ENCODE peak calls at places on chromosomes 7 and 10, in ten cellular contexts. One of them, this sample, is unnamed.
A peak's percentile ranks its signal among the peaks of the same experiment; 100 is the strongest.

GRCh38 chr10:63115732-63116383 is 17.3 kb upstream of the NRBF2 start:
- DNase-seq in HFF-Myc: no peak
- DNase-seq in epithelial cell of esophagus: peak; percentile 90
- DNase-seq in PC-9: no peak
- DNase-seq in colonic mucosa: peak; percentile 40
- DNase-seq in ovary: peak; percentile 48
- DNase-seq in AG10803: peak; percentile 95
- DNase-seq in tibial artery: peak; percentile 91
- DNase-seq in mucosa of descending colon: no peak
- DNase-seq in hepatocyte: peak; percentile 48
- DNase-seq in this sample: peak; percentile 78

GRCh38 chr10:3886191-3886590 is 101.2 kb upstream of the KLF6 start:
- DNase-seq in HFF-Myc: no peak
- DNase-seq in epithelial cell of esophagus: no peak
- DNase-seq in PC-9: no peak
- DNase-seq in colonic mucosa: no peak
- DNase-seq in ovary: peak; percentile 23
- DNase-seq in AG10803: peak; percentile 32
- DNase-seq in tibial artery: peak; percentile 49
- DNase-seq in mucosa of descending colon: no peak
- DNase-seq in hepatocyte: peak; percentile 67
- DNase-seq in this sample: no peak

GRCh38 chr10:91935886-91936285 is 12.3 kb downstream of the BTAF1 start:
- DNase-seq in HFF-Myc: no peak
- DNase-seq in epithelial cell of esophagus: peak; percentile 89
- DNase-seq in PC-9: peak; percentile 82
- DNase-seq in colonic mucosa: no peak
- DNase-seq in ovary: no peak
- DNase-seq in AG10803: no peak
- DNase-seq in tibial artery: no peak
- DNase-seq in mucosa of descending colon: no peak
- DNase-seq in hepatocyte: no peak
- DNase-seq in this sample: no peak

GRCh38 chr10:127715782-127716378 is 21.1 kb upstream of the FOXI2 start:
- DNase-seq in HFF-Myc: no peak
- DNase-seq in epithelial cell of esophagus: peak; percentile 49
- DNase-seq in PC-9: peak; percentile 41
- DNase-seq in colonic mucosa: no peak
- DNase-seq in ovary: no peak
- DNase-seq in AG10803: peak; percentile 7
- DNase-seq in tibial artery: no peak
- DNase-seq in mucosa of descending colon: no peak
- DNase-seq in hepatocyte: no peak
- DNase-seq in this sample: peak; percentile 4

GRCh38 chr10:91610444-91610843 is 22.4 kb downstream of the PPP1R3C start:
- DNase-seq in HFF-Myc: no peak
- DNase-seq in epithelial cell of esophagus: no peak
- DNase-seq in PC-9: no peak
- DNase-seq in colonic mucosa: no peak
- DNase-seq in ovary: no peak
- DNase-seq in AG10803: peak; percentile 46
- DNase-seq in tibial artery: no peak
- DNase-seq in mucosa of descending colon: no peak
- DNase-seq in hepatocyte: no peak
- DNase-seq in this sample: no peak

GRCh38 chr10:73553316-73553715 is 37.8 kb downstream of the USP54 start:
- DNase-seq in HFF-Myc: no peak
- DNase-seq in epithelial cell of esophagus: no peak
- DNase-seq in PC-9: no peak
- DNase-seq in colonic mucosa: no peak
- DNase-seq in ovary: no peak
- DNase-seq in AG10803: no peak
- DNase-seq in tibial artery: no peak
- DNase-seq in mucosa of descending colon: no peak
- DNase-seq in hepatocyte: no peak
- DNase-seq in this sample: no peak

GRCh38 chr10:110382695-110383094 is 78.0 kb upstream of the SMNDC1 start:
- DNase-seq in HFF-Myc: no peak
- DNase-seq in epithelial cell of esophagus: no peak
- DNase-seq in PC-9: no peak
- DNase-seq in colonic mucosa: no peak
- DNase-seq in ovary: no peak
- DNase-seq in AG10803: no peak
- DNase-seq in tibial artery: no peak
- DNase-seq in mucosa of descending colon: no peak
- DNase-seq in hepatocyte: no peak
- DNase-seq in this sample: no peak

GRCh38 chr7:8159595-8159994 is 102.4 kb downstream of the ICA1 start:
- DNase-seq in HFF-Myc: no peak
- DNase-seq in epithelial cell of esophagus: no peak
- DNase-seq in PC-9: no peak
- DNase-seq in colonic mucosa: no peak
- DNase-seq in ovary: no peak
- DNase-seq in AG10803: no peak
- DNase-seq in tibial artery: no peak
- DNase-seq in mucosa of descending colon: no peak
- DNase-seq in hepatocyte: no peak
- DNase-seq in this sample: no peak

GRCh38 chr10:66837335-66837734 is 88.5 kb upstream of the LRRTM3 start:
- DNase-seq in HFF-Myc: no peak
- DNase-seq in epithelial cell of esophagus: no peak
- DNase-seq in PC-9: no peak
- DNase-seq in colonic mucosa: no peak
- DNase-seq in ovary: no peak
- DNase-seq in AG10803: peak; percentile 3
- DNase-seq in tibial artery: no peak
- DNase-seq in mucosa of descending colon: no peak
- DNase-seq in hepatocyte: no peak
- DNase-seq in this sample: no peak

GRCh38 chr10:77746313-77746712 is 108.7 kb upstream of the KCNMA1 start:
- DNase-seq in HFF-Myc: no peak
- DNase-seq in epithelial cell of esophagus: peak; percentile 75
- DNase-seq in PC-9: no peak
- DNase-seq in colonic mucosa: no peak
- DNase-seq in ovary: peak; percentile 12
- DNase-seq in AG10803: peak; percentile 54
- DNase-seq in tibial artery: no peak
- DNase-seq in mucosa of descending colon: no peak
- DNase-seq in hepatocyte: no peak
- DNase-seq in this sample: no peak

GRCh38 chr7:29639887-29640600 is 76.4 kb downstream of the PRR15 start:
- DNase-seq in HFF-Myc: no peak
- DNase-seq in epithelial cell of esophagus: peak; percentile 19
- DNase-seq in PC-9: no peak
- DNase-seq in colonic mucosa: no peak
- DNase-seq in ovary: no peak
- DNase-seq in AG10803: no peak
- DNase-seq in tibial artery: no peak
- DNase-seq in mucosa of descending colon: no peak
- DNase-seq in hepatocyte: no peak
- DNase-seq in this sample: no peak

GRCh38 chr7:95736635-95737034 is 35.7 kb upstream of the DYNC1I1 start:
- DNase-seq in HFF-Myc: no peak
- DNase-seq in epithelial cell of esophagus: no peak
- DNase-seq in PC-9: no peak
- DNase-seq in colonic mucosa: no peak
- DNase-seq in ovary: no peak
- DNase-seq in AG10803: no peak
- DNase-seq in tibial artery: no peak
- DNase-seq in mucosa of descending colon: no peak
- DNase-seq in hepatocyte: no peak
- DNase-seq in this sample: no peak

GRCh38 chr7:84490661-84491060 is 296.1 kb upstream of the SEMA3A start:
- DNase-seq in HFF-Myc: no peak
- DNase-seq in epithelial cell of esophagus: no peak
- DNase-seq in PC-9: no peak
- DNase-seq in colonic mucosa: no peak
- DNase-seq in ovary: no peak
- DNase-seq in AG10803: peak; percentile 82
- DNase-seq in tibial artery: no peak
- DNase-seq in mucosa of descending colon: no peak
- DNase-seq in hepatocyte: peak; percentile 11
- DNase-seq in this sample: peak; percentile 16

GRCh38 chr7:134420509-134421125 is 38.3 kb downstream of the AKR1B1 start:
- DNase-seq in HFF-Myc: peak; percentile 36
- DNase-seq in epithelial cell of esophagus: peak; percentile 78
- DNase-seq in PC-9: no peak
- DNase-seq in colonic mucosa: peak; percentile 80
- DNase-seq in ovary: no peak
- DNase-seq in AG10803: peak; percentile 70
- DNase-seq in tibial artery: no peak
- DNase-seq in mucosa of descending colon: peak; percentile 35
- DNase-seq in hepatocyte: peak; percentile 74
- DNase-seq in this sample: peak; percentile 23

DNA sequence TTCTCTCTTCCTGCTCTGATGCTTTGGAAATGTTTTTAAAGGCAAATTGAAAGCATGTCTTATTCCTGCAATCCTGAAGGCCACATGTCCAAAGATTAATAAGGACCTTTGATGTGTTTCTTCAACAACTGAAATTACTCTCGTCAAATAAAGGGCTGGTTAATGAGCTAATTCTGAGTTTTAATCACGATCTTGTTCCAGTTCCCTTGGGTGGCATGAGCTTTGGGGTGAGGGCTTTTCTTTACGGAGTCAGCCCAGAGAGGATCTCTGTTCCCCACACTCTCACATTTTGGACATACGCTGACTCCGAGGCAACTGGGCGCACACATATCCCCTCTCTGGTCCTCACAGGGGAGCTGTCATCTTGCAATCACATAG is 397 bp upstream of the GDF10 start:
- DNase-seq in HFF-Myc: no peak
- DNase-seq in epithelial cell of esophagus: no peak
- DNase-seq in PC-9: no peak
- DNase-seq in colonic mucosa: no peak
- DNase-seq in ovary: no peak
- DNase-seq in AG10803: no peak
- DNase-seq in tibial artery: no peak
- DNase-seq in mucosa of descending colon: no peak
- DNase-seq in hepatocyte: no peak
- DNase-seq in this sample: no peak
- H3K4me3 ChIP-seq in HFF-Myc: no peak overlapping the region
- H3K4me3 ChIP-seq in epithelial cell of esophagus: no peak overlapping the region
- H3K4me3 ChIP-seq in PC-9: no peak overlapping the region
- H3K4me3 ChIP-seq in colonic mucosa: no peak overlapping the region
- H3K4me3 ChIP-seq in ovary: peak overlapping the region; percentile 13
- H3K4me3 ChIP-seq in AG10803: no peak overlapping the region
- H3K4me3 ChIP-seq in tibial artery: peak overlapping the region; percentile 52
- H3K4me3 ChIP-seq in mucosa of descending colon: no peak overlapping the region
- H3K4me3 ChIP-seq in hepatocyte: peak overlapping the region; percentile 49
- H3K4me3 ChIP-seq in this sample: no peak overlapping the region

DNA sequence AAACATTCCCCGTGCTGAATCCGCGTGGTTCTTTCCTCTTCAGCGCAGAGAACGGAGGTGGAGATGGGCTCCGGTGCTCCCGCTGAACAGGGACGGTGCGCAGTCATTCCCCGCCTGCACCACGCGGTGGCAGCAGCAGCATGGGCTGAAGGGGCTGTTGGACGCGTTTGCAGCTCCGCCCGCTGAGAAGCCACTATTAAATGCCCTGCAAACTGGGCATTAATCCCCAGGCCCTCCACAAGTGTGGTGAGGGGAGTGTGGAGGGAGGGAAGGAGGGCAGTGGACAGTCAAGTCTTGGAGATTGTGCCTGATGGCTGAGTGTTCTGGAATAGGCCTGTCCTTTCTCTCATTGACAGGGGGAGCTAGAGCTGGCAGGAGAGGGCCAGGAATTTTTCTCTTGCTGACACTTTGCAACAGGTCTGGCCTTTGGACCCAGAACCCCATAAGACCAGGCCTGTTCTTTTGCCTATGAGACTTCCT is 240.2 kb upstream of the INHBA start:
- DNase-seq in HFF-Myc: no peak
- DNase-seq in epithelial cell of esophagus: peak; percentile 76
- DNase-seq in PC-9: peak; percentile 54
- DNase-seq in colonic mucosa: peak; percentile 90
- DNase-seq in ovary: peak; percentile 83
- DNase-seq in AG10803: peak; percentile 65
- DNase-seq in tibial artery: peak; percentile 86
- DNase-seq in mucosa of descending colon: peak; percentile 92
- DNase-seq in hepatocyte: peak; percentile 89
- DNase-seq in this sample: peak; percentile 49
- TF ChIP-seq CTCF in HFF-Myc: peak; percentile 96
- TF ChIP-seq CTCF in epithelial cell of esophagus: peak; percentile 97
- TF ChIP-seq CTCF in PC-9: peak; percentile 98
- TF ChIP-seq CTCF in colonic mucosa: peak; percentile 98
- TF ChIP-seq CTCF in ovary: peak; percentile 94
- TF ChIP-seq CTCF in AG10803: peak; percentile 91
- TF ChIP-seq CTCF in tibial artery: peak; percentile 98
- TF ChIP-seq CTCF in mucosa of descending colon: peak; percentile 79
- TF ChIP-seq CTCF in hepatocyte: peak; percentile 99
- TF ChIP-seq CTCF in this sample: peak; percentile 99

DNA sequence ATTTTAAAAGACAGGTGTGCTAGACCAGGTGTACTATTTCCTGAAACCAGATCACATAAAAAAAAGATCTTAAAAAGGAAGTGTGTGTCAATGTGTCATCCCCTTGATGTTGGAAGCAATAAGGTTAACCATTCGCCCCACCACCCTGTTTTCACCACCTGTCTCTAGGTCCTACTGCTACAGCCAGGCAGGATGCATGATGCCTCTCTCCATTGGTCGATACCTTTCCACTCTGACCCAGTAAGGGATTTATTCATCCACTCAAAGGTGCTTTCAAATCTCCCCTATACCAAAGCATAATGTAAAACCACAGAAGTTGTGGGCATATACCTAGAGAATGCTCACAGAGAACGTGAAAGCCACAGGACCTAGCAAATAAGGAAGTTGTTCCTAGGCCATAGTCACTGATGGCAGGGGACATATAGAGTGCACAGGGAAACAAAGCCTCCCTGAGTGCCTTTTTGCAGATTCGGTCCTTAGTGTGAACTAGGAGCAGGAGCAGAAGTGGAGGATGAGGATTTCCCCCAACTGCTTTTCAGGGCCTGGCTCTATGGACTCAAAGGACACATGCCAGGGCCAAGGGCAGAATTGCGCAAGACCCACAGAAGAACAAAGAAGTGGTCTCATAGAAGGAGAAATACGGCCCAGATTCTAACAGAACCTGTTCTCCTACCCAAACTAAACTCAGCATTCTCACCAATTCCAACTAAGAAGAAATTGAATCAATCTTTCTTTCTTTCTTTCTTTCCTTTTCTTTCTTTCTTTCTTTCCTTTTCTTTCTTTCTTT is 631.5 kb upstream of the NRP1 start:
- DNase-seq in HFF-Myc: no peak
- DNase-seq in epithelial cell of esophagus: no peak
- DNase-seq in PC-9: no peak
- DNase-seq in colonic mucosa: no peak
- DNase-seq in ovary: no peak
- DNase-seq in AG10803: no peak
- DNase-seq in tibial artery: peak; percentile 23
- DNase-seq in mucosa of descending colon: no peak
- DNase-seq in hepatocyte: no peak
- DNase-seq in this sample: no peak
- H3K4me3 ChIP-seq in HFF-Myc: no peak overlapping the region
- H3K4me3 ChIP-seq in epithelial cell of esophagus: no peak overlapping the region
- H3K4me3 ChIP-seq in PC-9: no peak overlapping the region
- H3K4me3 ChIP-seq in colonic mucosa: no peak overlapping the region
- H3K4me3 ChIP-seq in ovary: no peak overlapping the region
- H3K4me3 ChIP-seq in AG10803: no peak overlapping the region
- H3K4me3 ChIP-seq in tibial artery: no peak overlapping the region
- H3K4me3 ChIP-seq in mucosa of descending colon: no peak overlapping the region
- H3K4me3 ChIP-seq in hepatocyte: no peak overlapping the region
- H3K4me3 ChIP-seq in this sample: no peak overlapping the region

GRCh38 chr7:50068026-50068425 is 25.0 kb downstream of the ZPBP start:
- DNase-seq in HFF-Myc: no peak
- DNase-seq in epithelial cell of esophagus: peak; percentile 50
- DNase-seq in PC-9: no peak
- DNase-seq in colonic mucosa: peak; percentile 27
- DNase-seq in ovary: no peak
- DNase-seq in AG10803: peak; percentile 16
- DNase-seq in tibial artery: no peak
- DNase-seq in mucosa of descending colon: no peak
- DNase-seq in hepatocyte: no peak
- DNase-seq in this sample: no peak
- TF ChIP-seq CTCF in HFF-Myc: no peak
- TF ChIP-seq CTCF in epithelial cell of esophagus: peak; percentile 63
- TF ChIP-seq CTCF in PC-9: peak; percentile 49
- TF ChIP-seq CTCF in colonic mucosa: peak; percentile 38
- TF ChIP-seq CTCF in ovary: no peak
- TF ChIP-seq CTCF in AG10803: peak; percentile 29
- TF ChIP-seq CTCF in tibial artery: peak; percentile 25
- TF ChIP-seq CTCF in mucosa of descending colon: no peak
- TF ChIP-seq CTCF in hepatocyte: no peak
- TF ChIP-seq CTCF in this sample: peak; percentile 57